ENCODE peak calls at places on chromosome 1, in six cellular contexts. K is KBM-7; L is stimulated activated CD4-positive, alpha-beta T cell treated with anti-CD3 and anti-CD28 coated beads, Interleukin-4, amount 100 ng/mL, for 1 hour; S is Ammon's horn; E is GM19239; P is iris pigment epithelial cell. J is an unnamed sample.

GRCh38 chr1:193707271-193708015 is 521.0 kb upstream of the B3GALT2 start:
- DNase-seq in K (no peak), L (no peak), S (no peak), E (no peak), P (peak), J (no peak)

GRCh38 chr1:30627206-30627605 is 96.2 kb downstream of the MATN1 start:
- DNase-seq in K (no peak), L (no peak), S (no peak), E (no peak), P (no peak), J (no peak)

GRCh38 chr1:74771913-74772515 is 39.1 kb downstream of the TYW3 start:
- DNase-seq in K (peak), L (no peak), S (peak), E (no peak), P (peak), J (peak)

GRCh38 chr1:54304518-54304917 is 101.7 kb downstream of the SSBP3 start:
- DNase-seq in K (no peak), L (no peak), S (no peak), E (no peak), P (no peak), J (no peak)

GRCh38 chr1:208731976-208732821 is 488.0 kb upstream of the PLXNA2 start:
- DNase-seq in K (no peak), L (no peak), S (peak), E (peak), P (no peak), J (no peak)

GRCh38 chr1:147907786-147908509 is 5.4 kb downstream of the GJA8 start:
- DNase-seq in K (no peak), L (no peak), S (no peak), E (no peak), P (no peak), J (no peak)

GRCh38 chr1:219961684-219962083 is 33.3 kb upstream of the SLC30A10 start:
- DNase-seq in K (no peak), L (no peak), S (no peak), E (no peak), P (no peak), J (no peak)

GRCh38 chr1:21174638-21175323 is 1.9 kb downstream of the EIF4G3 start:
- DNase-seq in K (no peak), L (no peak), S (no peak), E (no peak), P (peak), J (peak)

GRCh38 chr1:206921772-206922265 is at the start of gene FCMR:
- DNase-seq in K (peak), L (no peak), S (peak), E (peak), P (no peak), J (no peak)

GRCh38 chr1:202376247-202376646 is 27.7 kb downstream of the PPP1R12B start:
- DNase-seq in K (no peak), L (no peak), S (no peak), E (no peak), P (peak), J (no peak)

GRCh38 chr1:156959414-156959813 is 39.0 kb downstream of the LRRC71 start:
- DNase-seq in K (no peak), L (no peak), S (no peak), E (no peak), P (peak), J (no peak)

GRCh38 chr1:44786138-44786840 is 1.7 kb downstream of the BEST4 start:
- DNase-seq in K (peak), L (peak), S (no peak), E (no peak), P (peak), J (no peak)

GRCh38 chr1:15410223-15410883 is 665 bp downstream of the EFHD2 start:
- DNase-seq in K (no peak), L (peak), S (no peak), E (no peak), P (no peak), J (no peak)

GRCh38 chr1:27864264-27864895 is 8.0 kb upstream of the THEMIS2 start:
- DNase-seq in K (peak), L (peak), S (peak), E (no peak), P (no peak), J (no peak)

GRCh38 chr1:4130096-4130495 is 230.0 kb upstream of the C1orf174 start:
- DNase-seq in K (no peak), L (no peak), S (no peak), E (no peak), P (no peak), J (no peak)

GRCh38 chr1:220430059-220430458 is 97.9 kb upstream of the MARK1 start:
- DNase-seq in K (no peak), L (no peak), S (no peak), E (no peak), P (peak), J (no peak)

GRCh38 chr1:158246650-158247049 is 7.6 kb upstream of the CD1A start:
- DNase-seq in K (peak), L (no peak), S (no peak), E (no peak), P (no peak), J (no peak)

GRCh38 chr1:29643838-29644440 is 407.6 kb downstream of the PTPRU start:
- DNase-seq in K (no peak), L (no peak), S (no peak), E (no peak), P (no peak), J (no peak)

GRCh38 chr1:219945795-219946194 is 17.4 kb upstream of the SLC30A10 start:
- DNase-seq in K (peak), L (no peak), S (no peak), E (no peak), P (no peak), J (no peak)

GRCh38 chr1:93715529-93716126 is 34.0 kb upstream of the BCAR3 start:
- DNase-seq in K (peak), L (no peak), S (no peak), E (no peak), P (no peak), J (no peak)

GRCh38 chr1:231231511-231231910 is 9.5 kb upstream of the GNPAT start:
- DNase-seq in K (no peak), L (no peak), S (no peak), E (no peak), P (no peak), J (no peak)

GRCh38 chr1:48776400-48777218 is at the start of gene BEND5:
- DNase-seq in K (peak), L (peak), S (peak), E (no peak), P (no peak), J (no peak)

GRCh38 chr1:205714190-205714905 is 34.0 kb upstream of the SLC45A3 start:
- DNase-seq in K (no peak), L (no peak), S (peak), E (no peak), P (peak), J (peak)

GRCh38 chr1:151189638-151190445 is at the start of gene VPS72:
- DNase-seq in K (peak), L (peak), S (peak), E (peak), P (peak), J (peak)

GRCh38 chr1:27430903-27431653 is 38.7 kb downstream of the GPR3 start:
- DNase-seq in K (peak), L (no peak), S (peak), E (no peak), P (no peak), J (no peak)